ENCODE peak calls at places on chromosomes 11 and 22, in nine cellular contexts. G is ecto neural progenitor cell; Q is A549; H is activated B cell treated with CpG ODN at 0.5 μM for 24 hours; D is stimulated activated CD4-positive, alpha-beta T cell treated with anti-CD3 and anti-CD28 coated beads, TNF-alpha, amount 100 ng/mL, for 24 hours; N is iPS DF 19.7; J is IMR-90; B is non-pigmented ciliary epithelial cell; L is activated naive CD4-positive, alpha-beta T cell. Z is an unnamed sample.

GRCh38 chr11:67392182-67392715 is 463 bp downstream of the RAD9A start:
- DNase-seq in G (no peak), Q (no peak), H (no peak), D (no peak), N (no peak), J (no peak), B (no peak), L (no peak), Z (no peak)

GRCh38 chr22:21760640-21761039 is 25.0 kb upstream of the YPEL1 start:
- DNase-seq in G (no peak), Q (no peak), H (no peak), D (no peak), N (no peak), J (peak; percentile 98), B (peak; percentile 83), L (no peak), Z (no peak)

GRCh38 chr22:25332386-25332785 is 112.9 kb downstream of the CRYBB2 start:
- DNase-seq in G (no peak), Q (no peak), H (no peak), D (no peak), N (no peak), J (no peak), B (no peak), L (no peak), Z (no peak)

GRCh38 chr11:76047231-76047630 is 159.1 kb downstream of the WNT11 start:
- DNase-seq in G (no peak), Q (no peak), H (no peak), D (no peak), N (no peak), J (no peak), B (no peak), L (no peak), Z (no peak)

GRCh38 chr11:8333431-8334401 is 70.0 kb upstream of the LMO1 start:
- DNase-seq in G (peak; percentile 76), Q (peak; percentile 35), H (no peak), D (no peak), N (no peak), J (no peak), B (no peak), L (no peak), Z (no peak)

GRCh38 chr22:19469421-19469820 is 9.6 kb downstream of the UFD1 start:
- DNase-seq in G (no peak), Q (no peak), H (no peak), D (no peak), N (no peak), J (no peak), B (no peak), L (no peak), Z (no peak)

GRCh38 chr11:84884836-84885235 is 742.3 kb downstream of the DLG2 start:
- DNase-seq in G (no peak), Q (no peak), H (no peak), D (no peak), N (no peak), J (no peak), B (no peak), L (no peak), Z (no peak)

GRCh38 chr22:24244144-24244787 is 616 bp downstream of the GGT5 start:
- DNase-seq in G (no peak), Q (no peak), H (no peak), D (no peak), N (no peak), J (peak; percentile 52), B (no peak), L (no peak), Z (no peak)

GRCh38 chr11:103800406-103801114 is 235.9 kb upstream of the DDI1 start:
- DNase-seq in G (no peak), Q (no peak), H (no peak), D (no peak), N (no peak), J (no peak), B (no peak), L (no peak), Z (peak; percentile 79)

GRCh38 chr22:22857607-22858558 is 29.7 kb upstream of the IGLL5 start:
- DNase-seq in G (no peak), Q (no peak), H (no peak), D (no peak), N (no peak), J (no peak), B (no peak), L (no peak), Z (no peak)

GRCh38 chr11:134464981-134465730 is 53.1 kb upstream of the B3GAT1 start:
- DNase-seq in G (no peak), Q (no peak), H (no peak), D (no peak), N (no peak), J (no peak), B (no peak), L (no peak), Z (peak; percentile 29)

GRCh38 chr11:104705475-104706195 is 192.6 kb downstream of the CASP12 start:
- DNase-seq in G (no peak), Q (no peak), H (no peak), D (peak; percentile 53), N (no peak), J (peak; percentile 18), B (no peak), L (peak; percentile 34), Z (no peak)

GRCh38 chr11:77187105-77187750 is 59.2 kb downstream of the MYO7A start:
- DNase-seq in G (no peak), Q (no peak), H (no peak), D (no peak), N (no peak), J (no peak), B (no peak), L (no peak), Z (no peak)

GRCh38 chr22:46057762-46058420 is 80.9 kb upstream of the WNT7B start:
- DNase-seq in G (no peak), Q (no peak), H (no peak), D (no peak), N (no peak), J (no peak), B (no peak), L (no peak), Z (peak; percentile 71)

GRCh38 chr22:47727656-47728055 is 965.2 kb downstream of the TBC1D22A start:
- DNase-seq in G (no peak), Q (no peak), H (no peak), D (no peak), N (no peak), J (no peak), B (no peak), L (no peak), Z (no peak)

GRCh38 chr11:4748435-4748834 is 21.3 kb downstream of the OR51F1 start:
- DNase-seq in G (no peak), Q (no peak), H (no peak), D (no peak), N (no peak), J (peak; percentile 11), B (no peak), L (no peak), Z (no peak)

GRCh38 chr11:70099578-70100282 is 21.6 kb downstream of the ANO1 start:
- DNase-seq in G (no peak), Q (no peak), H (no peak), D (no peak), N (no peak), J (peak; percentile 41), B (no peak), L (no peak), Z (no peak)

GRCh38 chr11:35247428-35247827 is 108.5 kb downstream of the CD44 start:
- DNase-seq in G (no peak), Q (no peak), H (no peak), D (no peak), N (no peak), J (no peak), B (no peak), L (peak; percentile 47), Z (no peak)